ENCODE peak calls at places on chromosomes 13 and 19, in eight cellular contexts. Y, S, J, C, Z, T, U and O are unnamed samples.

GRCh38 chr19:4965061-4965460 is 3.9 kb upstream of the KDM4B start:
- DNase-seq in Z (no peak), J (no peak), Y (no peak), T (no peak), U (no peak), S (no peak), C (no peak), O (no peak)

GRCh38 chr13:97432232-97432916 is 1.6 kb upstream of the RAP2A start:
- DNase-seq in C (no peak), J (no peak), T (no peak), U (no peak), S (no peak), Z (no peak), Y (no peak), O (no peak)

GRCh38 chr13:33152389-33152788 is 133.2 kb downstream of the STARD13 start:
- DNase-seq in U (no peak), J (no peak), Z (no peak), Y (no peak), T (no peak), S (no peak), C (no peak), O (no peak)

GRCh38 chr19:3392480-3392879 is 26.1 kb downstream of the NFIC start:
- DNase-seq in T (no peak), J (no peak), Z (no peak), S (no peak), C (no peak), U (no peak), Y (no peak), O (no peak)

GRCh38 chr19:33063356-33064116 is 1.2 kb downstream of the RHPN2 start:
- DNase-seq in Z (peak; percentile 24), Y (peak; percentile 31), J (peak; percentile 20), U (no peak), T (no peak), S (no peak), C (no peak), O (peak; percentile 22)

GRCh38 chr19:44948763-44949374 is 3.0 kb downstream of the APOC2 start:
- DNase-seq in U (no peak), Z (no peak), J (no peak), S (no peak), Y (no peak), C (no peak), T (no peak), O (no peak)

GRCh38 chr13:75132800-75133695 is 348.9 kb downstream of the TBC1D4 start:
- DNase-seq in J (peak; percentile 24), Y (no peak), T (no peak), Z (no peak), U (no peak), C (no peak), S (no peak), O (no peak)

GRCh38 chr13:101515504-101515903 is 63.0 kb downstream of the ITGBL1 start:
- DNase-seq in T (no peak), J (no peak), U (no peak), C (no peak), Z (no peak), S (no peak), Y (no peak), O (no peak)

GRCh38 chr19:18020212-18021067 is 12.5 kb downstream of the ARRDC2 start:
- DNase-seq in Y (peak; percentile 58), Z (no peak), U (no peak), C (no peak), S (no peak), T (no peak), J (peak; percentile 58), O (no peak)

GRCh38 chr13:62767473-62767872 is 1351.8 kb upstream of the PCDH20 start:
- DNase-seq in T (no peak), Z (no peak), Y (no peak), S (no peak), J (no peak), C (no peak), U (peak; percentile 14), O (no peak)
- TF ChIP-seq CTCF in T (no peak), Z (no peak), Y (no peak), S (no peak), J (no peak), C (no peak), U (no peak), O (no peak)

DNA sequence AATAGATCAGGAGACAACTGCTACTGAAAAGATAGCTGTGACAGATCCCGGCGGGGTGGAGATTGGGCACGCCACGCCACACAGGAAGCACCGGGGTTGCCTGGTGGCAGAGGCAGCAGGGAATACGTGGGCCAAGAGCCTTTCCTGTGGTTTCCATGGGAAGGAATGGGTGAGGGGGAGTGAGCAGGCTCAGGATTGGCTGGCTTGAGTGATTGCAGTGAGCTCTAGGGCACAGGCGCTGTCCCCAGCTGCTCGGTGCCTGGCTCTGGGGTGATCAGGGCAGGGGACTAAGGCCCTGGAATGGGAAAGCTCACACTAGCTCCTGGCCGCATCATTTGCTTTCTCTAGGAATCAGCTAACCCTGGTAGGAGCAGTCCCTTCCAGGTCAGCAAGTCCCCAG is 166.1 kb downstream of the USP12 start:
- DNase-seq in J (no peak), T (no peak), C (no peak), S (no peak), Z (no peak), Y (no peak), U (no peak), O (no peak)
- TF ChIP-seq CTCF in J (no peak), T (no peak), C (no peak), S (no peak), Z (no peak), Y (no peak), U (no peak), O (no peak)

GRCh38 chr13:84844473-84844872 is 954.7 kb downstream of the SLITRK6 start:
- DNase-seq in J (peak; percentile 60), S (peak; percentile 4), Z (no peak), T (no peak), U (no peak), Y (no peak), C (no peak), O (no peak)
- TF ChIP-seq CTCF in J (peak; percentile 53), S (peak; percentile 24), Z (peak; percentile 27), T (peak; percentile 61), U (peak; percentile 46), Y (no peak), C (no peak), O (peak; percentile 54)

DNA sequence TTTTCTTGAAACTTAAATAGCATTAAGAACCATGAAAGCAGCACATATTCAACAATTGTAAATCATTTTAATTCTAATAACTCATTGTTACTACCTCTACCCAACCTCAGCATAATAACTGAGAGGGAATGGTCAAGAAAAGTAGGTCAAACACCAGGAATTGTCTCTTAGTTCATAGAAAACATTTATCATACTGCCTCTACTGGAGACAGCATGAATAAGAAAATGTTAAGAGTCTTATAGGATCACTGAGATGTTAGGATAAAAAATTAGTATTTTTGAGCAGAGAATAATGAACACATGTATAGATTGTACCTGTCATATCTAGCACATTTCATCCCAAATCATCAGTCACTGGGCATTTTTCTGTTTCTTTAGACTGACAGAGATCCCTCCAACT is 515.3 kb downstream of the PCDH9 start:
- DNase-seq in J (no peak), S (no peak), Y (no peak), C (no peak), T (no peak), U (no peak), Z (no peak), O (no peak)
- TF ChIP-seq CTCF in J (peak; percentile 17), S (peak; percentile 23), Y (no peak), C (no peak), T (peak; percentile 23), U (no peak), Z (no peak), O (no peak)

DNA sequence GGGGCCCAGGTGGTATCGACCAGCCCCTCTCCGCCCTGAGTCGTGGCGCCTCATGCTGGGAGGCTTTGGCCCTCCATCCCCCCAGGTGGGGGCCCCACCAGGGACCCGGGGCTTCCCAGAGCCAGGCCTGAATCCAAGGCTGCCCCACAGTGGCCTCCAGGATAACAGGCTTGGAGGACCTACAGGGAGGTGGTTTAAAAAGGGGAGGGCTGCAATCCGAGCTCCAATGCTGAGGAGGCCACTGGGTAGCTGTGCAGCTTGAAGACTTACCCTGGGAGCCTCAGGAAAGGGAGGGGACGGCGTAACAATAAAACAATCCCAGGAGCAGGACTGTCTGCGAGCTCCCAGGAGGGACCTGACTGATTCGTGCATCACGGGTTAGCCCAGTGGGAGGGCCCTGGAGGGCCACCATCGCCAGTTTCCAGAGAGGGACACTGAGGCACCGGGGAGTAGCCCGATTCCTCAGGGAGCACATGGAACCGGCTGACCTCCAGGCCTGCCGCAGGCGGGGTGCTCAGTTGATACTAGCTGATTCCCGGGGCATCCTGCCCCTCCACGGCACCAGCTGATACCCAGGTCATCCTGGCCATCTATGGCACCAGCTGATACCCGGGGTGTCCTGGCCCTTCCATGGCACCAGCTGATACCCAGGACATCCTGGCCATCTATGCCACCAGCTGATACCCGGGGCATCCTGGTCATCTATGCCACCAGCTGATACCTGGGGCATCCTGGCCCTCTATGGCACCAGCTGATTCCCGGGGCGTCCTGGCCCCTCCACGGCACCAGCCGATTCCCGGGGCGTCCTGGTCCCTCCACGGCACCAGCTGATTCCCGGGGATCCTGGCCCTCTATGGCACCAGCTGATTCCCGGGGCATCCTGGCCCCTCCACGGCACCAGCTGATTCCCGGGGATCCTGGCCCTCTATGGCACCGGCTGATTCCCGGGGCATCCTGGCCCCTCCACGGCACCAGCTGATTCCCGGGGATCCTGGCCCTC is 3.7 kb upstream of the C2CD4C start:
- DNase-seq in S (no peak), Z (peak; percentile 50), T (no peak), U (peak; percentile 33), J (no peak), C (no peak), Y (no peak), O (peak; percentile 54)
- TF ChIP-seq CTCF in S (no peak), Z (no peak), T (no peak), U (no peak), J (no peak), C (no peak), Y (no peak), O (no peak)

GRCh38 chr13:48545608-48546007 is 12.7 kb upstream of the RCBTB2 start:
- DNase-seq in S (no peak), C (no peak), J (no peak), U (no peak), Z (no peak), Y (no peak), T (no peak), O (no peak)

GRCh38 chr13:48547663-48548092 is 14.8 kb upstream of the RCBTB2 start:
- DNase-seq in S (no peak), Z (no peak), U (no peak), J (no peak), C (no peak), Y (no peak), T (no peak), O (no peak)

GRCh38 chr13:48555441-48555840 is 22.6 kb upstream of the RCBTB2 start:
- DNase-seq in S (no peak), Y (no peak), Z (no peak), J (no peak), C (no peak), T (no peak), U (no peak), O (no peak)

GRCh38 chr13:48551329-48551728 is 18.4 kb upstream of the RCBTB2 start:
- DNase-seq in Z (no peak), T (no peak), Y (no peak), U (no peak), J (peak; percentile 4), S (no peak), C (no peak), O (no peak)
- TF ChIP-seq CTCF in Z (no peak), T (no peak), Y (no peak), U (no peak), J (no peak), S (no peak), C (no peak), O (no peak)